ENCODE peak calls at places on chromosome 17, in four cellular contexts. E is NB4, P is osteoblast, N is GM12865. Y is an unnamed sample.

GRCh38 chr17:76265624-76266243 is 586 bp downstream of the UBALD2 start:
- DNase-seq in P (peak; percentile 94), E (peak; percentile 63), N (peak; percentile 56), Y (peak; percentile 48)

GRCh38 chr17:18191071-18191667 is 7.5 kb downstream of the ALKBH5 start:
- DNase-seq in N (no peak), P (no peak), E (no peak), Y (no peak)

GRCh38 chr17:78990349-78991016 is 10.8 kb upstream of the LGALS3BP start:
- DNase-seq in N (no peak), P (peak; percentile 39), E (no peak), Y (no peak)

GRCh38 chr17:65123757-65124675 is 13.2 kb upstream of the RGS9 start:
- DNase-seq in N (no peak), E (no peak), P (no peak), Y (no peak)

GRCh38 chr17:28327031-28327607 is 8.1 kb downstream of the TMEM97 start:
- DNase-seq in N (peak; percentile 77), P (no peak), E (no peak), Y (no peak)

GRCh38 chr17:20184977-20185619 is 175.9 kb downstream of the SPECC1 start:
- DNase-seq in E (peak; percentile 93), P (no peak), N (no peak), Y (peak; percentile 50)

GRCh38 chr17:6070895-6071511 is 824 bp downstream of the WSCD1 start:
- DNase-seq in P (peak; percentile 73), E (no peak), N (no peak), Y (no peak)

GRCh38 chr17:40510328-40510648 is 8.9 kb upstream of the TNS4 start:
- DNase-seq in E (no peak), P (no peak), N (no peak), Y (no peak)

GRCh38 chr17:68459030-68459376 is 1.7 kb upstream of the WIPI1 start:
- DNase-seq in N (peak; percentile 87), E (no peak), P (no peak), Y (peak; percentile 31)

GRCh38 chr17:47733047-47733413 is at the start of gene TBX21:
- DNase-seq in N (peak; percentile 94), E (peak; percentile 88), P (peak; percentile 87), Y (peak; percentile 68)

GRCh38 chr17:66365903-66366302 is 63.5 kb downstream of the PRKCA start:
- DNase-seq in P (no peak), E (no peak), N (no peak), Y (no peak)

GRCh38 chr17:81252336-81253329 is 13.5 kb downstream of the NDUFAF8 start:
- DNase-seq in P (no peak), N (no peak), E (no peak), Y (no peak)

GRCh38 chr17:63369233-63369632 is 76.9 kb downstream of the CYB561 start:
- DNase-seq in N (no peak), P (peak; percentile 74), E (no peak), Y (no peak)

GRCh38 chr17:4951486-4951885 is 567 bp downstream of the ENO3 start:
- DNase-seq in P (peak; percentile 43), N (no peak), E (no peak), Y (peak; percentile 33)

GRCh38 chr17:34755371-34755770 is 176.0 kb downstream of the TMEM132E start:
- DNase-seq in P (no peak), E (no peak), N (no peak), Y (no peak)

GRCh38 chr17:78502611-78503148 is 74.5 kb downstream of the DNAH17 start:
- DNase-seq in E (no peak), N (no peak), P (peak; percentile 82), Y (no peak)

GRCh38 chr17:39605492-39606433 is 2.0 kb downstream of the NEUROD2 start:
- DNase-seq in N (no peak), E (no peak), P (peak; percentile 79), Y (no peak)

Y was measured in OCI-M1.